ENCODE peak calls at places on chromosomes 12 and 14, in four cellular contexts. D is esophagus muscularis mucosa, M is tibial nerve, R is HepG2. U is an unnamed sample. For H3K4me1, the result is how much of the 10 kb centered on the place peaks cover.

GRCh38 chr14:50069325-50069724 is 47.0 kb downstream of the VCPKMT start:
- DNase-seq in D (no peak), M (no peak), R (no peak), U (no peak)

GRCh38 chr14:54674342-54674741 is 107.4 kb downstream of the SAMD4A start:
- DNase-seq in D (no peak), M (no peak), R (no peak), U (no peak)

GRCh38 chr12:61915420-61915819 is 344.8 kb upstream of the USP15 start:
- DNase-seq in D (no peak), M (no peak), R (peak), U (no peak)

GRCh38 chr14:100890451-100890850 is 13.1 kb downstream of the RTL1 start:
- DNase-seq in D (no peak), M (no peak), R (no peak), U (no peak)

GRCh38 chr12:53726946-53727309 is 324 bp downstream of the CALCOCO1 start:
- DNase-seq in D (no peak), M (no peak), R (no peak), U (peak)

GRCh38 chr14:103281496-103282231 is 52.4 kb upstream of the EIF5 start:
- DNase-seq in D (no peak), M (no peak), R (peak), U (peak)

GRCh38 chr14:30108975-30109700 is 181.5 kb upstream of the PRKD1 start:
- DNase-seq in D (no peak), M (no peak), R (no peak), U (no peak)

GRCh38 chr12:50050410-50051280 is 6.8 kb upstream of the ASIC1 start:
- DNase-seq in D (peak), M (peak), R (peak), U (peak)

DNA sequence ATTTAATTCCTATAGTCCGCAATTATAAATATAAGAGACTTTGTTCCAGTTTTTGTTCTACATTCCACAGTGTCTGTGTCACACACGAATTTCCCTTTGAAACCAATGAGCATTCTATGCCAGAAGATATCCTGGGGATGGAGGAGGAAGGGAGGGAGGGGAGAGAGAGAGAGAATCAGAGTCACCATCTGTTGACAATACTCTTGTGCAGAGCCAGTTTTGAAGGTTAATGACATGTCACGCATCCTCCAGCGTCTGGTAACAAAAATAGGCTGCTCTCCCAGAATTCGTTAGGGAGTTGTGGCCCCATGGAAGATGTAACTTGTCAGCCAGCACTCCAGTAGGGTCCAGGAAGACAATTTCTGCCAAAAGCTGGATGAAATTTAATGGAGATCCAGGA is 213.5 kb upstream of the KRR1 start:
- DNase-seq in D (no peak), M (no peak), R (peak), U (no peak)
- TF ChIP-seq POLR2A in D (no peak), M (no peak), R (no peak), U (no peak)

GRCh38 chr14:22510527-22511110 is 78.4 kb downstream of the DAD1 start:
- DNase-seq in D (no peak), M (no peak), R (no peak), U (no peak)

GRCh38 chr14:22508150-22508457 is 80.9 kb downstream of the DAD1 start:
- DNase-seq in D (no peak), M (no peak), R (no peak), U (no peak)

GRCh38 chr14:22509036-22509709 is 79.9 kb downstream of the DAD1 start:
- DNase-seq in D (no peak), M (no peak), R (no peak), U (no peak)

GRCh38 chr14:22508662-22509035 is 80.4 kb downstream of the DAD1 start:
- DNase-seq in D (no peak), M (no peak), R (no peak), U (no peak)

DNA sequence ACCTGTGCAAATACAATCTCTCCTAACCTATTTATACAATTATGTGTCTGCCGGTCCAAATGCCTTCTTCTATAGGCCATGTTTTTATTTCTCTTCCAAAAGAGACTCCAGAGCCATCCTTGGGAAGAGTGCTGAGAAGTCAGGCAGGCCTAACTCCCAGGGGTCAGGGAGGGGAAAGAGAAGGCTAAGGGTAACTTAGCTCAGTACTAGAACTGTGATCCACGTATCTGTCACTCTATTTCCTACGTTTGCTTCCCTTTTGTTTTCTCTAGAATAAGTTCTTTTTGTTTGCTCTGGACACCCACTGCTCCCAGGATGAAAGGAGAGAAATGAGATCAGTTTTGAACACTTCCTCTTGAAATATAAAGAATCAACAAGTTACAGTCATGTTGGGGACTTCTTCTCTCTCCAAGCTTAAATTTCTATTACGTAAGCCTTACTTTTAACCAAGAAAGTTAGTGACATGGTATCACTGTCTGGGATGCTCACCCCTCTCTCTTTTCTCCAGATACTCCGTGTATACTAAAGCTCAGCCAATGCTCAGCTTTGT is 79.2 kb downstream of the DAD1 start:
- DNase-seq in D (no peak), M (no peak), R (no peak), U (no peak)
- TF ChIP-seq EP300 in D (no peak), M (no peak), R (no peak), U (no peak)

GRCh38 chr12:6362383-6362782 is 13.0 kb downstream of the SCNN1A start:
- DNase-seq in D (no peak), M (no peak), R (no peak), U (no peak)
- H3K4me1 ChIP-seq in D (under half), M (under half), R (under half), U (half or more)

DNA sequence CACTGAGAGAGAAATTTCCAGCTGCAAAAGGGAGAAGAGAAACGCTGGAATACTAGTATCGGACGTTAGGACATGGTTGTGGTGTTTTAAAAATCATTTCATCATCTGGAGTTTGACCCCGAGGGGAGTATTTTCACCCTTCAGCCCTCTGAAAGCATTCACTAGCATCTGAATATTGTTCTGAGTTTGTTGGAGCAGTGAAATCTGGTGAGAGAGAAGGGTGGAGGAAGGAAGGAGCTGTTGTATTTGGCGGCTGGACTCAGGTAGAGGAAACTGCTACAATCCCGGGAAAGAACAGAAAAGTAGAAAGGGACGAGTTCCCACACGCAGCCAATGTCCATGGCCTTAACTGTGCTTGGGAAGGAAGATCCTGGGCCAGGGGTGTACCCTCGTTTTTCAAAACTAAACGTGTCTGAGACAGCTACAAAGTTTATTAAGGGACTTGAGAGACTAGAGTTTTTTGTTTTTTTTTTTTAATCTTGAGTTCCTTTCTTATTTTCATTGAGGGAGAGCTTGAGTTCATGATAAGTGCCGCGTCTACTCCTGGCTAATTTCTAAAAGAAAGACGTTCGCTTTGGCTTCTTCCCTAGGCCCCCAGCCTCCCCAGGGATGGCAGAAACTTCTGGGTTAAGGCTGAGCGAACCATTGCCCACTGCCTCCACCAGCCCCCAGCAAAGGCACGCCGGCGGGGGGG is 870 bp upstream of the CDKN1B start:
- DNase-seq in D (peak), M (no peak), R (peak), U (no peak)
- TF ChIP-seq POLR2A in D (no peak), M (no peak), R (peak), U (no peak)